ENCODE peak calls at places on chromosome 22, in four cellular contexts. One of them, this sample, is unnamed.

GRCh38 chr22:33521879-33522665 is 398.2 kb downstream of the LARGE1 start:
- DNase-seq in IMR-90: no peak
- DNase-seq in endothelial cell of umbilical vein: no peak
- DNase-seq in GM12878: no peak
- DNase-seq in this sample: no peak

GRCh38 chr22:46881373-46882118 is 119.1 kb downstream of the TBC1D22A start:
- DNase-seq in IMR-90: peak; percentile 73
- DNase-seq in endothelial cell of umbilical vein: no peak
- DNase-seq in GM12878: no peak
- DNase-seq in this sample: no peak

GRCh38 chr22:17057959-17058814 is 26.6 kb upstream of the IL17RA start:
- DNase-seq in IMR-90: peak; percentile 73
- DNase-seq in endothelial cell of umbilical vein: peak; percentile 75
- DNase-seq in GM12878: no peak
- DNase-seq in this sample: peak; percentile 75

GRCh38 chr22:46096051-46096450 is 54.3 kb upstream of the PPARA start:
- DNase-seq in IMR-90: no peak
- DNase-seq in endothelial cell of umbilical vein: no peak
- DNase-seq in GM12878: no peak
- DNase-seq in this sample: no peak

GRCh38 chr22:17724241-17724640 is 50.0 kb downstream of the BID start:
- DNase-seq in IMR-90: peak; percentile 38
- DNase-seq in endothelial cell of umbilical vein: no peak
- DNase-seq in GM12878: no peak
- DNase-seq in this sample: no peak

GRCh38 chr22:22061085-22062077 is 78.8 kb upstream of the TOP3B start:
- DNase-seq in IMR-90: peak; percentile 43
- DNase-seq in endothelial cell of umbilical vein: no peak
- DNase-seq in GM12878: no peak
- DNase-seq in this sample: no peak

GRCh38 chr22:30782613-30783012 is 87.9 kb downstream of the OSBP2 start:
- DNase-seq in IMR-90: peak; percentile 54
- DNase-seq in endothelial cell of umbilical vein: no peak
- DNase-seq in GM12878: no peak
- DNase-seq in this sample: no peak

GRCh38 chr22:23235425-23235824 is 55.1 kb downstream of the BCR start:
- DNase-seq in IMR-90: peak; percentile 17
- DNase-seq in endothelial cell of umbilical vein: no peak
- DNase-seq in GM12878: no peak
- DNase-seq in this sample: no peak

GRCh38 chr22:19461506-19461905 is 14.0 kb upstream of the C22orf39 start:
- DNase-seq in IMR-90: no peak
- DNase-seq in endothelial cell of umbilical vein: no peak
- DNase-seq in GM12878: no peak
- DNase-seq in this sample: no peak

GRCh38 chr22:20419664-20419951 is 18.0 kb downstream of the SCARF2 start:
- DNase-seq in IMR-90: no peak
- DNase-seq in endothelial cell of umbilical vein: no peak
- DNase-seq in GM12878: no peak
- DNase-seq in this sample: no peak

GRCh38 chr22:40030026-40030756 is 35.4 kb downstream of the FAM83F start:
- DNase-seq in IMR-90: no peak
- DNase-seq in endothelial cell of umbilical vein: no peak
- DNase-seq in GM12878: no peak
- DNase-seq in this sample: no peak

GRCh38 chr22:23256986-23257888 is 76.9 kb downstream of the BCR start:
- DNase-seq in IMR-90: no peak
- DNase-seq in endothelial cell of umbilical vein: no peak
- DNase-seq in GM12878: no peak
- DNase-seq in this sample: no peak

GRCh38 chr22:31912402-31912733 is 32.0 kb upstream of the YWHAH start:
- DNase-seq in IMR-90: peak; percentile 16
- DNase-seq in endothelial cell of umbilical vein: no peak
- DNase-seq in GM12878: no peak
- DNase-seq in this sample: no peak

GRCh38 chr22:49381595-49382450 is 445.9 kb downstream of the BRD1 start:
- DNase-seq in IMR-90: no peak
- DNase-seq in endothelial cell of umbilical vein: no peak
- DNase-seq in GM12878: no peak
- DNase-seq in this sample: no peak

GRCh38 chr22:24695958-24696511 is 78.5 kb downstream of the PIWIL3 start:
- DNase-seq in IMR-90: peak; percentile 69
- DNase-seq in endothelial cell of umbilical vein: no peak
- DNase-seq in GM12878: no peak
- DNase-seq in this sample: peak; percentile 30

GRCh38 chr22:17867160-17867785 is 93.0 kb upstream of the BID start:
- DNase-seq in IMR-90: no peak
- DNase-seq in endothelial cell of umbilical vein: no peak
- DNase-seq in GM12878: no peak
- DNase-seq in this sample: peak; percentile 58

GRCh38 chr22:49192180-49192856 is 635.4 kb downstream of the BRD1 start:
- DNase-seq in IMR-90: no peak
- DNase-seq in endothelial cell of umbilical vein: no peak
- DNase-seq in GM12878: no peak
- DNase-seq in this sample: no peak

GRCh38 chr22:19233189-19233661 is 54.7 kb upstream of the SLC25A1 start:
- DNase-seq in IMR-90: no peak
- DNase-seq in endothelial cell of umbilical vein: no peak
- DNase-seq in GM12878: no peak
- DNase-seq in this sample: no peak

GRCh38 chr22:39898997-39899396 is 1.9 kb upstream of the GRAP2 start:
- DNase-seq in IMR-90: no peak
- DNase-seq in endothelial cell of umbilical vein: no peak
- DNase-seq in GM12878: peak; percentile 97
- DNase-seq in this sample: no peak

GRCh38 chr22:40485813-40486610 is 115.6 kb downstream of the SGSM3 start:
- DNase-seq in IMR-90: peak; percentile 60
- DNase-seq in endothelial cell of umbilical vein: no peak
- DNase-seq in GM12878: no peak
- DNase-seq in this sample: no peak

GRCh38 chr22:22395230-22395629 is 113.3 kb downstream of the ZNF280B start:
- DNase-seq in IMR-90: no peak
- DNase-seq in endothelial cell of umbilical vein: no peak
- DNase-seq in GM12878: no peak
- DNase-seq in this sample: no peak

GRCh38 chr22:49198705-49199084 is 629.0 kb downstream of the BRD1 start:
- DNase-seq in IMR-90: no peak
- DNase-seq in endothelial cell of umbilical vein: no peak
- DNase-seq in GM12878: no peak
- DNase-seq in this sample: no peak

GRCh38 chr22:48055185-48055584 is 1292.7 kb downstream of the TBC1D22A start:
- DNase-seq in IMR-90: no peak
- DNase-seq in endothelial cell of umbilical vein: no peak
- DNase-seq in GM12878: no peak
- DNase-seq in this sample: no peak

GRCh38 chr22:33781396-33781795 is 138.9 kb downstream of the LARGE1 start:
- DNase-seq in IMR-90: peak; percentile 33
- DNase-seq in endothelial cell of umbilical vein: no peak
- DNase-seq in GM12878: no peak
- DNase-seq in this sample: no peak

DNA sequence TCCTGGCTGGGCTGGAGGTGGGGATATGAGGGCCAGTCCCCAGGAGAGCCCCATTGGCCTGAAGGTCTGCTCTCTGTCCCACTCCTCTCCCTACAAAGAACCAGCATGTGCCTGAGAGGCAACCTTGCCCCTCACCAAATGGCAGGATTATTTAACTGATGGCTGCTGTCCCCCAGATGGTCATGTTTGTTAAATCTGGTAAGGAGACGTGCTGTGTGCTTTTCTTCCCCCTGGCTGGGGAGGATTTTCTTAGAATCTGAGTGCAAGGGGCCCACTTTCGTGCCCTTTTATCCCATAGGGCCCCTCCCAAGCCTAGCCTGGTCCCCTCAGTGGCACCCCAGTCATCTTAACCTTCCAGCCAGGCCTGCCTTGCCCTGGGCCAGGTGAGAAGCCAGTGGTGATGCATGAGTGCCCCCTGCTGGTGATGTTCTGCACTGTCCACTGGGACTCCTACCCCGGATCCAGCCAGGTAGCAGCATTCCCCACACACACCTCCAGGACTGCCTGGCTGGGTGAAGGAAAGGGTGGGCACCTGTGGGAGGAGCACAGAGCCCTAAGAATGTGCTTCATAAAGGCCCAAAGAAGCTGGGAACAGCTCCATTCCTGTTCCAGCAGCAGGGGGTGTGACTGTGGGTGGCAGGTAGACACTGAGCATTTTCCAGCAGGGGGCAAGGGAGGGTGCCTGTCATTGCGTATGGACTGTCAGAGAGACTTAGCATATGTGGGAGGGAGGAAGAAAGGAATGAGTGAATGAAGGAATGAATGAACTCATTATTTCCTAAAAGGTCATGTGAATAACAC is 28.9 kb downstream of the MFNG start:
- DNase-seq in IMR-90: peak; percentile 48
- DNase-seq in endothelial cell of umbilical vein: peak; percentile 60
- DNase-seq in GM12878: peak; percentile 24
- DNase-seq in this sample: peak; percentile 72
- TF ChIP-seq FOS in IMR-90: no peak
- TF ChIP-seq FOS in endothelial cell of umbilical vein: no peak
- TF ChIP-seq FOS in GM12878: no peak
- TF ChIP-seq FOS in this sample: no peak

GRCh38 chr22:27844256-27844655 is 42.7 kb upstream of the MN1 start:
- DNase-seq in IMR-90: no peak
- DNase-seq in endothelial cell of umbilical vein: no peak
- DNase-seq in GM12878: no peak
- DNase-seq in this sample: no peak
- TF ChIP-seq FOS in IMR-90: no peak
- TF ChIP-seq FOS in endothelial cell of umbilical vein: no peak
- TF ChIP-seq FOS in GM12878: no peak
- TF ChIP-seq FOS in this sample: no peak

GRCh38 chr22:26372890-26373289 is 56.2 kb upstream of the ASPHD2 start:
- DNase-seq in IMR-90: no peak
- DNase-seq in endothelial cell of umbilical vein: no peak
- DNase-seq in GM12878: no peak
- DNase-seq in this sample: no peak
- TF ChIP-seq FOS in IMR-90: no peak
- TF ChIP-seq FOS in endothelial cell of umbilical vein: no peak
- TF ChIP-seq FOS in GM12878: no peak
- TF ChIP-seq FOS in this sample: no peak

DNA sequence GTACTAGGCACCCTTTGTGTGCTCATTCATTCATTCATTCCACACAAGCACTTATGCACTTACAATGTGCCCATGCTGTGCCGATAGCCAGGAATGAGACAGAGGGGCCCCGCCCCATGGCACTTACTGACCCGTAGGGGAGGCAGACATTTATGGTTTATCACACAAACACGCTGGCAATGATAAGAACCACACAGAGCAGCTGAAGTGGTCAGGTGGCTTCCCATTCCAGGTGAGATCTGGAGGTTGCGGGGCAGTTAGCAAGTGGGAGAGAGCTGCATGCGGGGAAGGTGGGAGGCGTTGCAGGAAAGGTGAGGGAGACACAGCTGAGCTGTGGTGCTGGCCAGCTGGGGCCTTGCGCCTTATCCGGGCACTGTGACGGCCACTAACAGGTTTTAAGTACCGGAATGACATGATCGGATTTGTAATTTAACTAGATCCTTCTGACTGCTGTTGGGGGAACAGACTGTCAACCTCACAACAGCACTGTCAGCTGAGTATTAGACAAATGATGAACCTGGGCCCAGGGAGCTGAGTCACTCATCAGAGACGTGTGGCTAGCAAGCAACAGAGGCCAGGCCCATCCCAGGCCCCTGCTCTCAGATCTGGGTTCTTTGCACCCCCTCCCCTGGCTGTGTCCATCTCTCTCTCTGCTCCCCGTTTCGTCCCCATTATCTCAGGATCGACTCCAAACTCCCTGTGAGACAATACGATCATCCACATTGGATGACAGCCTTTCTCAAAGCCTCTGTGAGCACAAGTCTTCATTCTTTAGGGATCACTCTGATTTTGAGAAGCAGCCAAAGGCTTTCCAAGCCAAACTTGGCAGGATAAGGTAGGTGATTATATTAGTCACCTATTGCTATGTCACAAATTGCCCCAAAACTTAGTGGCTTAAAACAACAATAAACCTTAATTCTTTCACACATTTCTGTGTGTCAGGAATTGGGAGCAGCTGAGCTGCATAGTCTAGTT is 28.4 kb downstream of the RASD2 start:
- DNase-seq in IMR-90: peak; percentile 79
- DNase-seq in endothelial cell of umbilical vein: no peak
- DNase-seq in GM12878: no peak
- DNase-seq in this sample: no peak
- TF ChIP-seq FOS in IMR-90: no peak
- TF ChIP-seq FOS in endothelial cell of umbilical vein: no peak
- TF ChIP-seq FOS in GM12878: no peak
- TF ChIP-seq FOS in this sample: no peak

DNA sequence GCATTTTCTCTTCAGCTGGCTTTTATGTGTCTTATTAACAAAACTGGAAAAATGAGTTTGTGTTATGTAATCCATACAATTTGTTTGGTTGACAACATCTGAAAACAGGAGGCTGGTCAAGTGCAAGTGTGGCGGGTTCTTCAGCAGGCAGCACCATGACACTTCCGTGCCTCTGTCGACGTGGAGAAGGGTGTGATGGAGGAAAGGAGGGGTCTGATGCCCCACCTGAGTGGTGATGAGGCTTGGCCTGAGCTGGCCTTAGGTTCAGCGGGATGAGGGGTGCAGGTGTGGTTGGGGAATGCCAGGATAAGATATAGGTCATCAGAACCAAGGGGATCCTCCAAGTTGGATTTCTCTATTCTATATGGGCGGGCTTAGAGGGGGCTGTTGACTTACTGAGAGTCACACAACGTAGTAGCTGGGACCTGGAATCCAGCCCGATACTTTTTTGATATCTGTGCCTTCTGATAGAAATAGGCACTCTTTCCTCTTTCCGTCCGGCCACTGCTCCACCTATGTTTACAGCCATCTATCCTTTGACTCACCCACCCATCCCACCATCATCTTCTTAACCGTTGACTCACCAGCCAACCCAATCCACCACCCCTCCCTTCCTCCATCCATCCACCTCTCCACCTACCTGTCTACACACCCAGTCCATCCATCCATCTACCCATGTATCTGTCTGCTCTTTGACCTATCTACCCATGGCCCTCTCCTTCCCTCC is 29.0 kb downstream of the SHANK3 start:
- DNase-seq in IMR-90: no peak
- DNase-seq in endothelial cell of umbilical vein: no peak
- DNase-seq in GM12878: no peak
- DNase-seq in this sample: no peak
- TF ChIP-seq FOS in IMR-90: no peak
- TF ChIP-seq FOS in endothelial cell of umbilical vein: no peak
- TF ChIP-seq FOS in GM12878: no peak
- TF ChIP-seq FOS in this sample: no peak

GRCh38 chr22:38866024-38866398 is 6.0 kb downstream of the CBX6 start:
- DNase-seq in IMR-90: no peak
- DNase-seq in endothelial cell of umbilical vein: no peak
- DNase-seq in GM12878: no peak
- DNase-seq in this sample: no peak
- TF ChIP-seq FOS in IMR-90: no peak
- TF ChIP-seq FOS in endothelial cell of umbilical vein: no peak
- TF ChIP-seq FOS in GM12878: no peak
- TF ChIP-seq FOS in this sample: no peak